ENCODE peak calls at places on chromosomes 3 and 15, in ten cellular contexts. One of them, this sample, is unnamed.

GRCh38 chr3:17775073-17775472 is 32.6 kb upstream of the TBC1D5 start:
- DNase-seq in ACHN: no peak
- DNase-seq in SK-MEL-5: no peak
- DNase-seq in Calu3: no peak
- DNase-seq in HuH-7: no peak
- DNase-seq in cardiac fibroblast: no peak
- DNase-seq in progenitor cell of endocrine pancreas: no peak
- DNase-seq in tibial nerve: no peak
- DNase-seq in GM04503: no peak
- DNase-seq in NCI-H187: no peak
- DNase-seq in this sample: no peak

GRCh38 chr3:51799879-51800757 is 21.1 kb upstream of the IQCF6 start:
- DNase-seq in progenitor cell of endocrine pancreas: no peak
- DNase-seq in GM04503: peak
- DNase-seq in ACHN: peak
- DNase-seq in Calu3: peak
- DNase-seq in tibial nerve: no peak
- DNase-seq in SK-MEL-5: peak
- DNase-seq in HuH-7: peak
- DNase-seq in cardiac fibroblast: peak
- DNase-seq in NCI-H187: no peak
- DNase-seq in this sample: peak

GRCh38 chr15:48520376-48521155 is 124.9 kb downstream of the FBN1 start:
- DNase-seq in progenitor cell of endocrine pancreas: no peak
- DNase-seq in SK-MEL-5: peak
- DNase-seq in tibial nerve: no peak
- DNase-seq in HuH-7: peak
- DNase-seq in NCI-H187: no peak
- DNase-seq in GM04503: no peak
- DNase-seq in cardiac fibroblast: no peak
- DNase-seq in Calu3: peak
- DNase-seq in ACHN: no peak
- DNase-seq in this sample: no peak

GRCh38 chr3:168213920-168214319 is 118.2 kb upstream of the GOLIM4 start:
- DNase-seq in Calu3: no peak
- DNase-seq in HuH-7: no peak
- DNase-seq in NCI-H187: no peak
- DNase-seq in ACHN: no peak
- DNase-seq in GM04503: no peak
- DNase-seq in cardiac fibroblast: no peak
- DNase-seq in progenitor cell of endocrine pancreas: no peak
- DNase-seq in tibial nerve: no peak
- DNase-seq in SK-MEL-5: no peak
- DNase-seq in this sample: no peak

GRCh38 chr3:17678116-17678741 is 64.2 kb downstream of the TBC1D5 start:
- DNase-seq in Calu3: no peak
- DNase-seq in ACHN: peak
- DNase-seq in tibial nerve: no peak
- DNase-seq in GM04503: no peak
- DNase-seq in progenitor cell of endocrine pancreas: no peak
- DNase-seq in SK-MEL-5: peak
- DNase-seq in NCI-H187: no peak
- DNase-seq in HuH-7: no peak
- DNase-seq in cardiac fibroblast: peak
- DNase-seq in this sample: no peak

GRCh38 chr3:14153663-14154062 is 24.7 kb downstream of the XPC start:
- DNase-seq in Calu3: no peak
- DNase-seq in progenitor cell of endocrine pancreas: no peak
- DNase-seq in tibial nerve: no peak
- DNase-seq in ACHN: no peak
- DNase-seq in SK-MEL-5: no peak
- DNase-seq in NCI-H187: no peak
- DNase-seq in GM04503: no peak
- DNase-seq in cardiac fibroblast: no peak
- DNase-seq in HuH-7: no peak
- DNase-seq in this sample: no peak

GRCh38 chr3:138477801-138478200 is 43.4 kb downstream of the ESYT3 start:
- DNase-seq in tibial nerve: no peak
- DNase-seq in GM04503: no peak
- DNase-seq in progenitor cell of endocrine pancreas: no peak
- DNase-seq in cardiac fibroblast: no peak
- DNase-seq in HuH-7: no peak
- DNase-seq in SK-MEL-5: no peak
- DNase-seq in ACHN: no peak
- DNase-seq in Calu3: no peak
- DNase-seq in NCI-H187: no peak
- DNase-seq in this sample: no peak

GRCh38 chr15:92152983-92153382 is 240.7 kb upstream of the ST8SIA2 start:
- DNase-seq in NCI-H187: no peak
- DNase-seq in Calu3: no peak
- DNase-seq in HuH-7: no peak
- DNase-seq in SK-MEL-5: no peak
- DNase-seq in tibial nerve: no peak
- DNase-seq in ACHN: no peak
- DNase-seq in GM04503: no peak
- DNase-seq in cardiac fibroblast: no peak
- DNase-seq in progenitor cell of endocrine pancreas: no peak
- DNase-seq in this sample: no peak

GRCh38 chr3:95123104-95123503 is 1060.2 kb downstream of the NSUN3 start:
- DNase-seq in Calu3: no peak
- DNase-seq in tibial nerve: no peak
- DNase-seq in NCI-H187: no peak
- DNase-seq in GM04503: no peak
- DNase-seq in progenitor cell of endocrine pancreas: no peak
- DNase-seq in SK-MEL-5: no peak
- DNase-seq in ACHN: no peak
- DNase-seq in cardiac fibroblast: no peak
- DNase-seq in HuH-7: no peak
- DNase-seq in this sample: no peak

GRCh38 chr3:27655536-27655935 is 66.6 kb downstream of the EOMES start:
- DNase-seq in HuH-7: no peak
- DNase-seq in NCI-H187: no peak
- DNase-seq in Calu3: no peak
- DNase-seq in GM04503: no peak
- DNase-seq in ACHN: no peak
- DNase-seq in tibial nerve: no peak
- DNase-seq in progenitor cell of endocrine pancreas: no peak
- DNase-seq in SK-MEL-5: no peak
- DNase-seq in cardiac fibroblast: no peak
- DNase-seq in this sample: no peak

GRCh38 chr15:55685292-55685691 is 57.7 kb downstream of the PRTG start:
- DNase-seq in Calu3: no peak
- DNase-seq in tibial nerve: no peak
- DNase-seq in cardiac fibroblast: peak
- DNase-seq in NCI-H187: no peak
- DNase-seq in GM04503: no peak
- DNase-seq in HuH-7: no peak
- DNase-seq in progenitor cell of endocrine pancreas: no peak
- DNase-seq in ACHN: no peak
- DNase-seq in SK-MEL-5: no peak
- DNase-seq in this sample: peak

GRCh38 chr3:9749663-9750555 is at the start of gene OGG1:
- DNase-seq in NCI-H187: peak
- DNase-seq in cardiac fibroblast: peak
- DNase-seq in progenitor cell of endocrine pancreas: peak
- DNase-seq in SK-MEL-5: peak
- DNase-seq in HuH-7: peak
- DNase-seq in ACHN: peak
- DNase-seq in GM04503: peak
- DNase-seq in Calu3: peak
- DNase-seq in tibial nerve: peak
- DNase-seq in this sample: peak

GRCh38 chr3:24305795-24306467 is 188.7 kb downstream of the THRB start:
- DNase-seq in SK-MEL-5: no peak
- DNase-seq in GM04503: no peak
- DNase-seq in Calu3: no peak
- DNase-seq in cardiac fibroblast: peak
- DNase-seq in ACHN: no peak
- DNase-seq in HuH-7: no peak
- DNase-seq in tibial nerve: no peak
- DNase-seq in NCI-H187: no peak
- DNase-seq in progenitor cell of endocrine pancreas: no peak
- DNase-seq in this sample: no peak

GRCh38 chr3:192902481-192903023 is 15.1 kb downstream of the MB21D2 start:
- DNase-seq in GM04503: no peak
- DNase-seq in HuH-7: no peak
- DNase-seq in progenitor cell of endocrine pancreas: no peak
- DNase-seq in tibial nerve: no peak
- DNase-seq in ACHN: no peak
- DNase-seq in Calu3: no peak
- DNase-seq in cardiac fibroblast: no peak
- DNase-seq in SK-MEL-5: no peak
- DNase-seq in NCI-H187: no peak
- DNase-seq in this sample: no peak

GRCh38 chr3:69962053-69962452 is 37.5 kb upstream of the SAMMSON start:
- DNase-seq in Calu3: no peak
- DNase-seq in progenitor cell of endocrine pancreas: no peak
- DNase-seq in GM04503: no peak
- DNase-seq in ACHN: no peak
- DNase-seq in cardiac fibroblast: no peak
- DNase-seq in HuH-7: no peak
- DNase-seq in SK-MEL-5: peak
- DNase-seq in NCI-H187: no peak
- DNase-seq in tibial nerve: no peak
- DNase-seq in this sample: no peak

GRCh38 chr3:195897081-195897852 is 11.1 kb downstream of the TNK2 start:
- DNase-seq in NCI-H187: no peak
- DNase-seq in tibial nerve: no peak
- DNase-seq in ACHN: peak
- DNase-seq in SK-MEL-5: no peak
- DNase-seq in cardiac fibroblast: peak
- DNase-seq in Calu3: no peak
- DNase-seq in HuH-7: no peak
- DNase-seq in GM04503: no peak
- DNase-seq in progenitor cell of endocrine pancreas: no peak
- DNase-seq in this sample: no peak

GRCh38 chr3:162096874-162097273 is 600.3 kb downstream of the OTOL1 start:
- DNase-seq in progenitor cell of endocrine pancreas: no peak
- DNase-seq in HuH-7: no peak
- DNase-seq in cardiac fibroblast: no peak
- DNase-seq in Calu3: no peak
- DNase-seq in NCI-H187: no peak
- DNase-seq in tibial nerve: no peak
- DNase-seq in SK-MEL-5: no peak
- DNase-seq in GM04503: no peak
- DNase-seq in ACHN: no peak
- DNase-seq in this sample: no peak

GRCh38 chr3:173584093-173584833 is 186.7 kb downstream of the NLGN1 start:
- DNase-seq in progenitor cell of endocrine pancreas: no peak
- DNase-seq in SK-MEL-5: peak
- DNase-seq in Calu3: peak
- DNase-seq in ACHN: peak
- DNase-seq in tibial nerve: no peak
- DNase-seq in HuH-7: peak
- DNase-seq in NCI-H187: no peak
- DNase-seq in GM04503: peak
- DNase-seq in cardiac fibroblast: peak
- DNase-seq in this sample: no peak

GRCh38 chr3:71955549-71956373 is 170.8 kb upstream of the PROK2 start:
- DNase-seq in SK-MEL-5: peak
- DNase-seq in tibial nerve: peak
- DNase-seq in progenitor cell of endocrine pancreas: peak
- DNase-seq in cardiac fibroblast: peak
- DNase-seq in Calu3: peak
- DNase-seq in GM04503: peak
- DNase-seq in NCI-H187: peak
- DNase-seq in ACHN: peak
- DNase-seq in HuH-7: peak
- DNase-seq in this sample: no peak

GRCh38 chr3:129855454-129856419 is 37.8 kb downstream of the TMCC1 start:
- DNase-seq in SK-MEL-5: peak
- DNase-seq in NCI-H187: no peak
- DNase-seq in HuH-7: no peak
- DNase-seq in tibial nerve: no peak
- DNase-seq in ACHN: peak
- DNase-seq in cardiac fibroblast: peak
- DNase-seq in Calu3: no peak
- DNase-seq in GM04503: peak
- DNase-seq in progenitor cell of endocrine pancreas: no peak
- DNase-seq in this sample: no peak

GRCh38 chr3:122091602-122092006 is 36.4 kb downstream of the CD86 start:
- DNase-seq in SK-MEL-5: no peak
- DNase-seq in tibial nerve: no peak
- DNase-seq in Calu3: no peak
- DNase-seq in NCI-H187: no peak
- DNase-seq in progenitor cell of endocrine pancreas: no peak
- DNase-seq in ACHN: no peak
- DNase-seq in HuH-7: no peak
- DNase-seq in GM04503: no peak
- DNase-seq in cardiac fibroblast: no peak
- DNase-seq in this sample: no peak

GRCh38 chr15:78149805-78150751 is 916 bp downstream of the IDH3A start:
- DNase-seq in ACHN: peak
- DNase-seq in Calu3: no peak
- DNase-seq in NCI-H187: peak
- DNase-seq in GM04503: no peak
- DNase-seq in HuH-7: no peak
- DNase-seq in SK-MEL-5: peak
- DNase-seq in progenitor cell of endocrine pancreas: no peak
- DNase-seq in cardiac fibroblast: peak
- DNase-seq in tibial nerve: no peak
- DNase-seq in this sample: no peak

GRCh38 chr3:117407317-117407716 is 697.7 kb downstream of the TUSC7 start:
- DNase-seq in tibial nerve: no peak
- DNase-seq in Calu3: peak
- DNase-seq in cardiac fibroblast: peak
- DNase-seq in NCI-H187: no peak
- DNase-seq in ACHN: peak
- DNase-seq in progenitor cell of endocrine pancreas: no peak
- DNase-seq in SK-MEL-5: peak
- DNase-seq in GM04503: no peak
- DNase-seq in HuH-7: no peak
- DNase-seq in this sample: no peak

GRCh38 chr3:185365281-185366211 is 2.6 kb downstream of the MAP3K13 start:
- DNase-seq in HuH-7: no peak
- DNase-seq in GM04503: no peak
- DNase-seq in Calu3: peak
- DNase-seq in ACHN: no peak
- DNase-seq in progenitor cell of endocrine pancreas: no peak
- DNase-seq in NCI-H187: no peak
- DNase-seq in SK-MEL-5: no peak
- DNase-seq in tibial nerve: no peak
- DNase-seq in cardiac fibroblast: no peak
- DNase-seq in this sample: no peak

GRCh38 chr15:45534821-45535220 is 12.3 kb upstream of the SLC30A4 start:
- DNase-seq in NCI-H187: no peak
- DNase-seq in progenitor cell of endocrine pancreas: no peak
- DNase-seq in tibial nerve: no peak
- DNase-seq in SK-MEL-5: peak
- DNase-seq in Calu3: no peak
- DNase-seq in HuH-7: no peak
- DNase-seq in cardiac fibroblast: no peak
- DNase-seq in ACHN: no peak
- DNase-seq in GM04503: no peak
- DNase-seq in this sample: no peak

GRCh38 chr15:39269352-39269751 is 311.5 kb upstream of the THBS1 start:
- DNase-seq in HuH-7: no peak
- DNase-seq in SK-MEL-5: peak
- DNase-seq in ACHN: no peak
- DNase-seq in cardiac fibroblast: no peak
- DNase-seq in tibial nerve: no peak
- DNase-seq in NCI-H187: no peak
- DNase-seq in GM04503: no peak
- DNase-seq in progenitor cell of endocrine pancreas: no peak
- DNase-seq in Calu3: no peak
- DNase-seq in this sample: no peak

GRCh38 chr3:9901967-9902366 is 681 bp upstream of the IL17RE start:
- DNase-seq in cardiac fibroblast: no peak
- DNase-seq in GM04503: no peak
- DNase-seq in Calu3: no peak
- DNase-seq in SK-MEL-5: no peak
- DNase-seq in progenitor cell of endocrine pancreas: no peak
- DNase-seq in HuH-7: no peak
- DNase-seq in NCI-H187: no peak
- DNase-seq in tibial nerve: no peak
- DNase-seq in ACHN: no peak
- DNase-seq in this sample: no peak

GRCh38 chr15:88637841-88638625 is 783 bp upstream of the ISG20 start:
- DNase-seq in SK-MEL-5: no peak
- DNase-seq in NCI-H187: no peak
- DNase-seq in Calu3: no peak
- DNase-seq in cardiac fibroblast: no peak
- DNase-seq in tibial nerve: no peak
- DNase-seq in HuH-7: no peak
- DNase-seq in progenitor cell of endocrine pancreas: no peak
- DNase-seq in ACHN: peak
- DNase-seq in GM04503: no peak
- DNase-seq in this sample: no peak